ENCODE peak calls at places on chromosomes 2 and 18, in nine cellular contexts. B is adrenal gland, I is AG04449, Q is upper lobe of right lung, E is MM.1S, A is AG04450, U is AG10803, L is HCT116, Z is psoas muscle. S is an unnamed sample.
A peak's percentile ranks its signal among the peaks of the same experiment; 100 is the strongest.

GRCh38 chr2:161905389-161906046 is 168.5 kb downstream of the DPP4 start:
- DNase-seq in B (no peak), I (no peak), Q (no peak), E (peak; percentile 61), A (no peak), U (no peak), L (no peak), Z (no peak), S (no peak)

GRCh38 chr18:4016391-4017049 is 438.6 kb downstream of the DLGAP1 start:
- DNase-seq in B (no peak), I (no peak), Q (no peak), E (no peak), A (no peak), U (peak; percentile 28), L (no peak), Z (no peak), S (no peak)

GRCh38 chr18:54774971-54775665 is 53.2 kb upstream of the RAB27B start:
- DNase-seq in B (no peak), I (no peak), Q (no peak), E (no peak), A (no peak), U (peak; percentile 29), L (no peak), Z (no peak), S (no peak)

GRCh38 chr2:8821276-8822217 is 15.9 kb downstream of the KIDINS220 start:
- DNase-seq in B (peak; percentile 75), I (peak; percentile 21), Q (no peak), E (no peak), A (no peak), U (peak; percentile 91), L (no peak), Z (peak; percentile 83), S (no peak)

GRCh38 chr2:57685047-57685446 is 361.6 kb upstream of the VRK2 start:
- DNase-seq in B (no peak), I (no peak), Q (no peak), E (no peak), A (no peak), U (no peak), L (no peak), Z (no peak), S (no peak)

GRCh38 chr18:21914739-21915319 is 174.2 kb downstream of the MIB1 start:
- DNase-seq in B (peak; percentile 37), I (no peak), Q (no peak), E (no peak), A (peak; percentile 18), U (peak; percentile 35), L (peak; percentile 59), Z (no peak), S (peak; percentile 19)

GRCh38 chr2:172743143-172743542 is 7.5 kb downstream of the RAPGEF4 start:
- DNase-seq in B (no peak), I (no peak), Q (no peak), E (no peak), A (no peak), U (no peak), L (no peak), Z (no peak), S (no peak)

GRCh38 chr2:85248741-85249524 is 78.9 kb downstream of the TGOLN2 start:
- DNase-seq in B (no peak), I (peak; percentile 93), Q (no peak), E (no peak), A (peak; percentile 82), U (peak; percentile 97), L (peak; percentile 29), Z (peak; percentile 64), S (no peak)

GRCh38 chr2:227443889-227444568 is 27.9 kb upstream of the AGFG1 start:
- DNase-seq in B (peak; percentile 17), I (no peak), Q (no peak), E (no peak), A (no peak), U (no peak), L (no peak), Z (no peak), S (no peak)

GRCh38 chr2:237505188-237505939 is 18.3 kb downstream of the MLPH start:
- DNase-seq in B (no peak), I (no peak), Q (peak; percentile 52), E (no peak), A (no peak), U (no peak), L (no peak), Z (peak; percentile 41), S (no peak)
- H3K4me3 ChIP-seq in B (no peak overlapping the region), I (no peak overlapping the region), Q (no peak overlapping the region), E (no peak overlapping the region), A (no peak overlapping the region), U (no peak overlapping the region), L (no peak overlapping the region), Z (no peak overlapping the region), S (no peak overlapping the region)

GRCh38 chr2:63849381-63850203 is 7.9 kb downstream of the UGP2 start:
- DNase-seq in B (no peak), I (no peak), Q (no peak), E (no peak), A (no peak), U (peak; percentile 88), L (no peak), Z (no peak), S (no peak)
- H3K4me3 ChIP-seq in B (no peak overlapping the region), I (no peak overlapping the region), Q (no peak overlapping the region), E (no peak overlapping the region), A (no peak overlapping the region), U (peak overlapping the region; percentile 21), L (no peak overlapping the region), Z (peak overlapping the region; percentile 33), S (no peak overlapping the region)

DNA sequence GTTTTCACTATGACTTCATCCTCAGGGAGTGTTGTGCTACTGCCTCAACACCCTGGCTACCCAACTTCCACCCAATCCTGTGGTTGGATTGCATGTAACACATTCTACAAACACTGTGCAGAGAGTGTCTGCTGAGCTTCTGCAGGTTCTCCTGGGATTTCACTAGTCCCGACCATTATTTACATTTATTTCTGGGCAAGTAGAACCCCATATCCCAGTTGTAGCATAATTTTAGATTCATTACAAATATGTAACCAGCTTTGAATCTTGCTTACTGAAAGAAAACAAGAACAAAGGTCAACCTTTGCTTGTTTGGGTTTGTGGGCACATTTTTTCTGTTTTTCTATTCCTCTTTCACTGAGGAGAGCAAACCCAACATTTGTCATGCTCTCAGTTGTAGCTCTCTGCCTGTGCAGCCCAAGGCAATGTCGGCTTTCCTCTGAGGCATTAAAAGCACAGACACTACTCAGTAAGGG is 2036.1 kb upstream of the LRRTM1 start:
- DNase-seq in B (no peak), I (no peak), Q (no peak), E (peak; percentile 54), A (no peak), U (no peak), L (no peak), Z (no peak), S (no peak)
- H3K4me3 ChIP-seq in B (no peak overlapping the region), I (no peak overlapping the region), Q (no peak overlapping the region), E (no peak overlapping the region), A (no peak overlapping the region), U (no peak overlapping the region), L (no peak overlapping the region), Z (no peak overlapping the region), S (no peak overlapping the region)

GRCh38 chr2:67571785-67572718 is 174.9 kb downstream of the ETAA1 start:
- DNase-seq in B (no peak), I (no peak), Q (no peak), E (no peak), A (no peak), U (peak; percentile 71), L (no peak), Z (no peak), S (no peak)
- H3K4me3 ChIP-seq in B (no peak overlapping the region), I (no peak overlapping the region), Q (no peak overlapping the region), E (no peak overlapping the region), A (no peak overlapping the region), U (no peak overlapping the region), L (no peak overlapping the region), Z (no peak overlapping the region), S (no peak overlapping the region)

GRCh38 chr2:20352230-20353216 is 1.9 kb upstream of the PUM2 start:
- DNase-seq in B (no peak), I (no peak), Q (no peak), E (peak; percentile 19), A (no peak), U (no peak), L (no peak), Z (no peak), S (no peak)
- H3K4me3 ChIP-seq in B (no peak overlapping the region), I (no peak overlapping the region), Q (no peak overlapping the region), E (peak overlapping the region; percentile 90), A (no peak overlapping the region), U (no peak overlapping the region), L (no peak overlapping the region), Z (no peak overlapping the region), S (peak overlapping the region; percentile 85)

GRCh38 chr2:20048488-20049443 is 2.7 kb downstream of the LAPTM4A start:
- DNase-seq in B (no peak), I (no peak), Q (no peak), E (no peak), A (no peak), U (no peak), L (no peak), Z (no peak), S (no peak)
- H3K4me3 ChIP-seq in B (peak overlapping the region; percentile 91), I (peak overlapping the region; percentile 88), Q (peak overlapping the region; percentile 84), E (peak overlapping the region; percentile 86), A (peak overlapping the region; percentile 97), U (peak overlapping the region; percentile 70), L (no peak overlapping the region), Z (peak overlapping the region; percentile 71), S (no peak overlapping the region)

GRCh38 chr2:69946351-69947077 is 14.9 kb downstream of the ASPRV1 start:
- DNase-seq in B (no peak), I (no peak), Q (no peak), E (peak; percentile 57), A (no peak), U (peak; percentile 51), L (peak; percentile 34), Z (no peak), S (peak; percentile 77)
- H3K4me3 ChIP-seq in B (no peak overlapping the region), I (no peak overlapping the region), Q (no peak overlapping the region), E (no peak overlapping the region), A (no peak overlapping the region), U (no peak overlapping the region), L (peak overlapping the region; percentile 17), Z (no peak overlapping the region), S (peak overlapping the region; percentile 11)

S was measured in Jurkat, Clone E6-1.